ENCODE peak calls at places on chromosomes 13 and 19, in five cellular contexts. T is transverse colon; N is foreskin fibroblast; P is fibroblast of mammary gland; V is naive thymus-derived CD4-positive, alpha-beta T cell. W is an unnamed sample.

GRCh38 chr13:112781881-112782361 is 92.1 kb downstream of the ATP11A start:
- DNase-seq in T (no peak), N (no peak), P (no peak), V (no peak), W (no peak)

GRCh38 chr13:111924676-111925075 is 142.3 kb upstream of the SOX1 start:
- DNase-seq in T (no peak), N (no peak), P (no peak), V (no peak), W (no peak)

GRCh38 chr13:99307648-99308339 is 595 bp upstream of the GPR183 start:
- DNase-seq in T (peak; percentile 41), N (peak; percentile 67), P (peak; percentile 83), V (no peak), W (no peak)

GRCh38 chr19:8468761-8469458 is 24.1 kb downstream of the HNRNPM start:
- DNase-seq in T (no peak), N (peak; percentile 41), P (peak; percentile 69), V (no peak), W (no peak)

GRCh38 chr13:95754069-95754468 is 77.1 kb downstream of the DNAJC3 start:
- DNase-seq in T (no peak), N (no peak), P (peak; percentile 49), V (no peak), W (no peak)

GRCh38 chr19:54439174-54439851 is 9.7 kb upstream of the LENG8 start:
- DNase-seq in T (no peak), N (no peak), P (no peak), V (no peak), W (no peak)

GRCh38 chr19:1651061-1651547 is 1.3 kb downstream of the TCF3 start:
- DNase-seq in T (peak; percentile 70), N (no peak), P (peak; percentile 24), V (peak; percentile 60), W (no peak)

GRCh38 chr19:934865-935422 is 9.1 kb downstream of the ARID3A start:
- DNase-seq in T (peak; percentile 86), N (peak; percentile 60), P (peak; percentile 48), V (no peak), W (no peak)

GRCh38 chr13:80881495-80882482 is 540.9 kb upstream of the SPRY2 start:
- DNase-seq in T (no peak), N (peak; percentile 18), P (peak; percentile 72), V (no peak), W (no peak)

GRCh38 chr19:18496167-18496979 is 25.5 kb downstream of the ELL start:
- DNase-seq in T (peak; percentile 73), N (peak; percentile 62), P (peak; percentile 77), V (peak; percentile 23), W (no peak)

GRCh38 chr19:45076029-45076850 is at the start of gene ZNF296:
- DNase-seq in T (peak; percentile 93), N (peak; percentile 65), P (peak; percentile 31), V (peak; percentile 58), W (no peak)

GRCh38 chr19:49492573-49493411 is 3.4 kb upstream of the RPS11 start:
- DNase-seq in T (no peak), N (peak; percentile 44), P (peak; percentile 65), V (no peak), W (no peak)

DNA sequence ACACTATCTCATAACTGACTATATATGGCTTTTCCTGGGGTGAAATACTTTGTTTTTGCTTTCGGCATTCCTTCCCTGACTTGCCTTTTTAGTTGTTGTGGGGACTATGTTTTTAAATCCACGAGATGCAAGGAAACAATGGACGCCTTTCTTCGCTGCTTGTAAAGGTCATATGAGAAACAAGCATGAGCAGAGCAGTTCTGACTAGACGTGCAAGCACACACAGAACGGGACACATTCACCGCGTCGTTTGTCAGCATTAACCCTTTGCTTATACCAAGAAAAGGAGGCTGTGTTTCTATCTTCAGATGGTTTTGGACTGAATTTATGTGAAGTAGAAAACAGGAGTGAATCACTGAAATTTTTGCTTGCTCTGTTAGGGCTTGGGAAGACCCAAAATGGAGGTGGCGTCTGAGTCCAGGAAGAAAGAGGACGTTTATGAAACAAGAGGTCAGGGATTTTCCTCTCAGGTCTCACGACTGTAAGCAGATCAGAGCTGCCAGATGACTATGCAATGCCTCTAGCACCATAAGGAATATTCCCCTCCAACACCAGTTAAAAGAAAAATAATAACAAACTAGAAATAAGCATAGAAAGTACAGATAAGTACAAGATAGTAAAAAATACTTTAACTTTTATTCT is 358.9 kb downstream of the DLEU7 start:
- DNase-seq in T (no peak), N (no peak), P (no peak), V (no peak), W (no peak)
- H3K4me3 ChIP-seq in T (no peak overlapping the region), N (no peak overlapping the region), P (no peak overlapping the region), V (no peak overlapping the region), W (no peak overlapping the region)

DNA sequence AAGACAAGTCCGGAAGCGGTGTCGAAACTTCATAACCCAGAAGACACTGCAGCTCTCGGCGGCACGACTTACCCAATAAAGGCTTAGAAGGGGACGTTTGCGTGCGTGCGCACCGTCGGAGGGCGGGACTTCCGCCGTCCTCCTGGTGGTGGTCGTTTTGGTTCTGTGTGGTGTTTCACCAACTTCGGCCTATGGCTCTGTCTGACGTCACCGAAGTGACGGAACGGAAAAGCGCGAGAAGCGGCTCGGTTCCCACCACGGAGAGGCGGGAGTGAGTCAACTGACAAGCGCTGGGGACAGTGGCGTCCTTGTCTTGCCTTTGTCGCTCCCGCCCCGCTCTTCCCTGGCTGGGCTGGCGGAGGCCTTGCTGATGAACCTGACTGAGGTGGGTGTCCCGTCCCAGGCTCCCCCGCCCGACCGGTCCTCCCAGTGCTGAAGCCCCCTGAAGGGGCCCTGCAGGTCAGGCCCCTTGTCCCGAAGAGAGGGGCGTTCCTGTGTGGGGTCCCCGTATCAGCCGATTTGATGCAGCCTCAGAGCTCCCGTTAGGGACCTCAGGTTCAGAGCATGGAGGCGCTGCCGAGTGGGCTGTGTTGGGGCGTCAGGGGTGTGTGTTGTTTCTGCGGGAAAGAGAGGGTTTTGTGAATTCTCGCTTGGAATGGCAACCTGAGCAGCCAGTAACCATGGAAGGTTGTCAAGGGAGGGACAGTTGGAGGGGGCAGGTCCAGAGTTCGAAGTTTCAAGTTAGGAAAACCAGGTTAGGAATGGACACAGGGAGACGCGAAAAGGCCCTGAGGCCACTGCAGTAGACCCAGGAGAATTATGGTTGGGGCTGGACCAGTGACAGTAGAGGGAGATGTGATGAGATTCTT is at the start of gene ZNF548:
- DNase-seq in T (peak; percentile 95), N (peak; percentile 98), P (peak; percentile 99), V (peak; percentile 91), W (peak; percentile 96)
- H3K4me3 ChIP-seq in T (peak within 1 kb of the TSS; percentile 77), N (peak within 1 kb of the TSS; percentile 73), P (peak within 1 kb of the TSS; percentile 92), V (peak within 1 kb of the TSS; percentile 72), W (peak within 1 kb of the TSS; percentile 91)

GRCh38 chr19:17404015-17404414 is 1.4 kb downstream of the BST2 start:
- DNase-seq in T (no peak), N (no peak), P (no peak), V (no peak), W (no peak)
- H3K4me3 ChIP-seq in T (peak overlapping the region; percentile 16), N (no peak overlapping the region), P (no peak overlapping the region), V (peak overlapping the region; percentile 81), W (no peak overlapping the region)

DNA sequence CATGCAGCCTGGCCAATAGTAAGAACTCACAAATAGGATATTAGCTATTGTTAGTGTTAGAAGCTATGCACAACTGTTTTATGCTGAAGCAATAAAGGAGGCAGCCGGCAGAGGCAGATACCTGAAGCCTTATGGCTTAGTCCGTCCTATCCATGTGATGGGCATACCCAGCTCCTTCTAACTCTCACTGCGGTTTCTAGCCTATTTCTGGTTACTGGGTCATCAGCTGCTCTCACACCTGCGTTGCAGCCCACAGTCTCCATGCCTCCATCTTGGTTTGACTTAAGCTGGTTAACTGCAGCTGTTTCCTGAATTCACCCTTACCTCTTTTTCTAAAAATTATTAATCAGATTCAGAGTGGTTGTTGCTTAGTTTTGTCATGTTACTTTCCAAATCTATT is 40.5 kb upstream of the CNMD start:
- DNase-seq in T (no peak), N (no peak), P (no peak), V (no peak), W (no peak)
- H3K4me3 ChIP-seq in T (no peak overlapping the region), N (no peak overlapping the region), P (no peak overlapping the region), V (no peak overlapping the region), W (no peak overlapping the region)

GRCh38 chr19:53365134-53365898 is at the start of gene ZNF525:
- DNase-seq in T (peak; percentile 95), N (peak; percentile 61), P (peak; percentile 52), V (peak; percentile 97), W (no peak)
- H3K4me3 ChIP-seq in T (peak within 1 kb of the TSS; percentile 82), N (peak within 1 kb of the TSS; percentile 92), P (peak within 1 kb of the TSS; percentile 70), V (peak within 1 kb of the TSS; percentile 96), W (peak within 1 kb of the TSS; percentile 58)

GRCh38 chr19:58166708-58167280 is 16.1 kb upstream of the ZNF274 start:
- DNase-seq in T (no peak), N (no peak), P (peak; percentile 9), V (no peak), W (no peak)
- H3K4me3 ChIP-seq in T (no peak overlapping the region), N (no peak overlapping the region), P (no peak overlapping the region), V (no peak overlapping the region), W (no peak overlapping the region)

W was measured in BJ.